ENCODE peak calls at places on chromosomes 2 and 18, in six cellular contexts. A, H, U, N, D and B are unnamed samples.

GRCh38 chr2:188713961-188714360 is 260.2 kb upstream of the COL3A1 start:
- DNase-seq in U (no peak), N (no peak), D (no peak), A (no peak), H (no peak), B (no peak)

GRCh38 chr2:128787616-128788015 is 468.9 kb upstream of the HS6ST1 start:
- DNase-seq in N (no peak), A (no peak), D (no peak), U (peak), H (no peak), B (no peak)

GRCh38 chr2:96260404-96261260 is 5.2 kb downstream of the TMEM127 start:
- DNase-seq in D (peak), A (peak), U (peak), N (peak), H (peak), B (peak)

GRCh38 chr2:232658217-232658785 is 24.9 kb downstream of the EFHD1 start:
- DNase-seq in N (no peak), U (no peak), A (peak), D (peak), H (no peak), B (no peak)

GRCh38 chr2:237875234-237876055 is 16.0 kb downstream of the RAMP1 start:
- DNase-seq in H (no peak), D (no peak), N (no peak), A (no peak), U (no peak), B (no peak)

GRCh38 chr2:222982010-222982908 is 69.7 kb upstream of the KCNE4 start:
- DNase-seq in D (peak), H (peak), N (peak), A (no peak), U (no peak), B (peak)

GRCh38 chr2:102129956-102130650 is 12.4 kb upstream of the IL1R1 start:
- DNase-seq in A (no peak), U (no peak), D (no peak), H (no peak), N (no peak), B (no peak)

GRCh38 chr2:160651416-160652200 is 158.0 kb upstream of the RBMS1 start:
- DNase-seq in N (no peak), A (no peak), D (no peak), H (no peak), U (no peak), B (no peak)

GRCh38 chr2:237705225-237705524 is 77.8 kb downstream of the LRRFIP1 start:
- DNase-seq in N (no peak), U (no peak), A (no peak), H (no peak), D (no peak), B (no peak)

GRCh38 chr2:37858197-37858711 is 66.8 kb upstream of the RMDN2 start:
- DNase-seq in N (no peak), D (no peak), U (no peak), H (no peak), A (no peak), B (no peak)

GRCh38 chr18:36733150-36733549 is 95.7 kb downstream of the TPGS2 start:
- DNase-seq in U (no peak), A (no peak), D (no peak), N (no peak), H (no peak), B (no peak)

GRCh38 chr18:24231773-24232735 is 93.2 kb downstream of the CABYR start:
- DNase-seq in H (no peak), A (no peak), N (no peak), U (no peak), D (no peak), B (peak)

GRCh38 chr18:63374520-63374919 is 7.5 kb upstream of the KDSR start:
- DNase-seq in U (no peak), N (no peak), H (no peak), A (no peak), D (no peak), B (no peak)

GRCh38 chr18:49048361-49048760 is 97.6 kb upstream of the SMAD7 start:
- DNase-seq in H (no peak), U (no peak), N (no peak), A (no peak), D (no peak), B (no peak)

GRCh38 chr2:232980683-232981082 is 32.4 kb downstream of the NGEF start:
- DNase-seq in N (no peak), A (no peak), U (no peak), D (no peak), H (no peak), B (no peak)

GRCh38 chr2:12930382-12930781 is 213.6 kb downstream of the TRIB2 start:
- DNase-seq in H (no peak), D (no peak), A (no peak), U (no peak), N (no peak), B (no peak)

GRCh38 chr2:179201884-179202283 is 62.7 kb downstream of the SESTD1 start:
- DNase-seq in D (peak), U (no peak), N (no peak), A (no peak), H (no peak), B (no peak)

GRCh38 chr18:31044926-31045325 is 2.4 kb upstream of the DSC3 start:
- DNase-seq in H (no peak), U (no peak), D (no peak), A (no peak), N (no peak), B (no peak)

GRCh38 chr2:205758051-205758450 is 75.8 kb downstream of the NRP2 start:
- DNase-seq in U (no peak), A (no peak), N (no peak), H (no peak), D (no peak), B (no peak)

GRCh38 chr18:49548266-49548665 is 13.6 kb upstream of the LIPG start:
- DNase-seq in H (no peak), A (no peak), D (peak), U (no peak), N (peak), B (no peak)

GRCh38 chr18:8686556-8686955 is 18.8 kb upstream of the MTCL1 start:
- DNase-seq in H (no peak), A (no peak), D (no peak), N (no peak), U (no peak), B (no peak)

GRCh38 chr18:70296289-70296688 is 7.4 kb downstream of the SOCS6 start:
- DNase-seq in H (peak), A (peak), U (no peak), N (peak), D (no peak), B (no peak)

GRCh38 chr2:26016012-26016742 is 17.7 kb upstream of the RAB10 start:
- DNase-seq in D (no peak), H (no peak), U (no peak), A (no peak), N (no peak), B (no peak)

GRCh38 chr2:144703852-144704324 is 184.0 kb upstream of the ZEB2 start:
- DNase-seq in D (peak), U (no peak), A (peak), H (no peak), N (no peak), B (no peak)

GRCh38 chr18:34493566-34494358 is 216.3 kb upstream of the DTNA start:
- DNase-seq in H (peak), A (no peak), N (peak), D (no peak), U (peak), B (peak)

GRCh38 chr18:64037812-64038414 is 68.0 kb downstream of the SERPINB8 start:
- DNase-seq in U (no peak), N (peak), H (peak), A (peak), D (peak), B (peak)

GRCh38 chr2:158181171-158181570 is 79.5 kb downstream of the UPP2 start:
- DNase-seq in H (no peak), D (no peak), A (no peak), U (no peak), N (peak), B (no peak)

GRCh38 chr2:194383404-194383803 is 1273.6 kb upstream of the SLC39A10 start:
- DNase-seq in H (no peak), U (no peak), N (no peak), A (no peak), D (peak), B (peak)

GRCh38 chr18:12079504-12080237 is 14.0 kb upstream of the ANKRD62 start:
- DNase-seq in U (no peak), N (peak), D (no peak), H (no peak), A (no peak), B (no peak)

DNA sequence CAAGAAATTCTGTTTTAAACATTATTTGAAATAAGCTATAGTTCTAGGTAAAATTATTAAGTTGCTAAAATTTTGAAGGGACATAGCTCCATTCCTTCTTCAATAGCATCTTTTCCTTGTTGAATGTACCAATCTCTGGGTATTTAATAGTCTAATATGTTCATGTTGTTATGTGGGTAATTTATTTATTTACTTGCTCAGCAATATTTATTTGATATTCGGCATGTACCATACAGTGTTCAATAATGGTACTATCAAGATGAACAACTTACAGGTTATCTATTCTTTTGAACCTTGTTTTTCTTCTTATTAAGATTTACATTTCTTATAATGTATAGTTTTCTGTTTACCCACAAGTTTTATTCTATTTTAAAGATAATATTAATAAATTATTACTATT is 1616.8 kb upstream of the PIK3C3 start:
- DNase-seq in D (no peak), N (no peak), A (no peak), H (no peak), U (no peak), B (no peak)
- TF ChIP-seq JUND in D (no peak), N (no peak), A (no peak), H (no peak), U (no peak), B (no peak)

DNA sequence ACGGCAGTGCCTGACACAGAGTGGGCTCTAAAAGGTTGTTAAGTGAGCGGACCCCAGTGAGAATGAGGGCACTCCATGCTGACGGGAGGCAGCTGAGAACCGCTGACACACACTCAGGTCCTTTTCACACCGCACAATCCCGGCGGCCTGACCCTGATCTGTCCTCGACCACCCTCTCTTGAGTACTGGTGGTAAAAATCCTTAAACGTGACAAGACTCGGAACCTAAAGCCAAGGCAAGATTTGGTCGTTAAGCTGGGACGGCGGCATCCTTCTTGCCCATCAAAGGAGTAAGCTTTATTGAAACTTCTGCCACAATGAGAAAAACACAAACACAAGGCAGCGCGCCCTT is 577 bp downstream of the TMX3 start:
- DNase-seq in A (peak), U (peak), H (peak), D (no peak), N (peak), B (no peak)
- TF ChIP-seq JUND in A (no peak), U (no peak), H (no peak), D (no peak), N (no peak), B (no peak)

DNA sequence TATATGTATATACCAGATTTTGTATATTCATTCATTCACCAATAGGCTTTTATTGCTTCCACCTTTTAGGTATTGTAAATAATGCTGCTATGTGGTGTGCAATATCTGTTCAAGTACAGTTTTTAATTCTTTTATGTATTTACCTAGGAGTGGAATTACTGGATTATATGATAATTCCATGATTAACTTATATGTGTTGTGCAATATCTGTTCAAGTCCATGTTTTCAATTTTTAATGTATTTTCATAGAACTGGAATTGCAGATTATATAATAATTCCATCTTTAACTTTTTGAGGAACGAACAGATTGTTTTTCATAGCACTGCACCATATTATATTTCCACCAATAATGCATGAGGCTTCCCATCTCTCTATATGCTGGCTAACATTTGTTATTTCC is 50.6 kb upstream of the L3MBTL4 start:
- DNase-seq in D (no peak), A (no peak), U (no peak), N (no peak), H (no peak), B (no peak)
- TF ChIP-seq JUND in D (no peak), A (no peak), U (no peak), N (no peak), H (no peak), B (no peak)

GRCh38 chr2:94985636-94986035 is 39.9 kb upstream of the MAL start:
- DNase-seq in U (no peak), A (no peak), D (no peak), H (no peak), N (no peak), B (no peak)

GRCh38 chr2:94984964-94985575 is 40.4 kb upstream of the MAL start:
- DNase-seq in A (no peak), D (no peak), H (no peak), U (no peak), N (no peak), B (peak)

GRCh38 chr2:94987074-94988020 is 38.2 kb upstream of the MAL start:
- DNase-seq in U (no peak), N (no peak), A (no peak), H (no peak), D (no peak), B (no peak)

GRCh38 chr2:94982661-94983060 is 42.8 kb upstream of the MAL start:
- DNase-seq in U (no peak), H (no peak), D (no peak), A (no peak), N (no peak), B (peak)

GRCh38 chr2:94986392-94986963 is 39.0 kb upstream of the MAL start:
- DNase-seq in U (peak), N (peak), H (peak), A (peak), D (peak), B (peak)
- TF ChIP-seq JUND in U (no peak), N (no peak), H (no peak), A (no peak), D (no peak), B (no peak)